ENCODE peak calls at places on chromosomes 6 and 20, in ten cellular contexts. J is osteocyte, C is endothelial cell, X is fibroblast of mammary gland, K is Caco-2, B is WTC11, Z is fibroblast of the aortic adventitia, A is heart right ventricle, S is OCI-LY7, M is dorsolateral prefrontal cortex. N is an unnamed sample.

GRCh38 chr6:161437851-161438250 is 164.0 kb upstream of the AGPAT4 start:
- DNase-seq in S (no peak), X (peak; percentile 62), J (no peak), C (no peak), B (no peak), A (no peak), K (no peak), M (no peak), Z (no peak), N (no peak)

GRCh38 chr6:122389704-122390103 is 9.7 kb upstream of the HSF2 start:
- DNase-seq in M (no peak), C (no peak), S (no peak), K (no peak), B (no peak), Z (no peak), A (no peak), J (no peak), X (no peak), N (no peak)

GRCh38 chr20:25061821-25062530 is 4.0 kb upstream of the ACSS1 start:
- DNase-seq in S (no peak), A (no peak), C (no peak), X (no peak), B (peak; percentile 2), K (no peak), M (no peak), J (no peak), Z (no peak), N (no peak)

GRCh38 chr6:11921017-11921438 is 91.1 kb upstream of the HIVEP1 start:
- DNase-seq in Z (peak; percentile 93), B (no peak), X (peak; percentile 93), S (no peak), C (no peak), J (peak; percentile 87), A (no peak), M (no peak), K (no peak), N (no peak)

GRCh38 chr20:1813674-1814635 is 81.3 kb upstream of the SIRPA start:
- DNase-seq in J (no peak), M (no peak), A (no peak), S (no peak), Z (no peak), B (no peak), C (no peak), X (no peak), K (no peak), N (peak; percentile 34)

GRCh38 chr6:1574895-1575212 is 34.9 kb upstream of the FOXC1 start:
- DNase-seq in X (no peak), C (no peak), B (no peak), A (no peak), J (no peak), K (no peak), S (no peak), Z (no peak), M (no peak), N (no peak)

GRCh38 chr6:131053546-131054240 is 9.4 kb downstream of the EPB41L2 start:
- DNase-seq in X (no peak), Z (no peak), M (no peak), A (no peak), S (no peak), K (no peak), B (no peak), J (no peak), C (no peak), N (no peak)

GRCh38 chr20:32567384-32568178 is 17.6 kb downstream of the NOL4L start:
- DNase-seq in A (no peak), X (no peak), K (no peak), C (no peak), S (no peak), B (no peak), Z (no peak), M (no peak), J (no peak), N (no peak)

GRCh38 chr20:34177060-34177459 is 64.2 kb upstream of the ASIP start:
- DNase-seq in S (no peak), Z (no peak), C (no peak), J (no peak), M (no peak), B (no peak), K (no peak), X (no peak), A (no peak), N (no peak)

GRCh38 chr6:124011180-124011579 is 207.5 kb downstream of the NKAIN2 start:
- DNase-seq in S (no peak), A (no peak), M (no peak), Z (no peak), C (no peak), B (no peak), J (no peak), K (no peak), X (no peak), N (no peak)

GRCh38 chr6:33547499-33547898 is 32.6 kb downstream of the BAK1 start:
- DNase-seq in X (no peak), K (no peak), B (no peak), J (no peak), A (no peak), M (no peak), Z (no peak), C (no peak), S (no peak), N (no peak)

GRCh38 chr6:157954150-157955117 is 27.2 kb upstream of the SYNJ2 start:
- DNase-seq in B (no peak), K (peak; percentile 95), X (peak; percentile 29), A (no peak), S (no peak), C (peak; percentile 32), Z (peak; percentile 76), J (no peak), M (no peak), N (no peak)

GRCh38 chr6:98827295-98828159 is 6.8 kb upstream of the POU3F2 start:
- DNase-seq in M (peak; percentile 57), S (no peak), A (no peak), X (no peak), B (peak; percentile 62), Z (no peak), C (peak; percentile 72), J (no peak), K (no peak), N (peak; percentile 68)

GRCh38 chr6:140398076-140398475 is 1023.6 kb upstream of the CITED2 start:
- DNase-seq in J (no peak), Z (no peak), B (no peak), K (no peak), M (no peak), C (no peak), A (no peak), S (no peak), X (no peak), N (no peak)

GRCh38 chr6:84522135-84522535 is 242.3 kb downstream of the TBX18 start:
- DNase-seq in A (no peak), Z (peak; percentile 91), K (peak; percentile 69), X (peak; percentile 98), S (no peak), B (no peak), M (no peak), C (no peak), J (no peak), N (no peak)

GRCh38 chr20:62137092-62137384 is 6.2 kb downstream of the PSMA7 start:
- DNase-seq in Z (no peak), S (no peak), C (no peak), K (no peak), M (no peak), X (no peak), J (no peak), B (no peak), A (no peak), N (no peak)
- TF ChIP-seq CTCF in Z (no peak), S (peak; percentile 46), C (no peak), K (no peak), M (peak; percentile 4), X (no peak), J (no peak), B (no peak), A (peak; percentile 23), N (no peak)

GRCh38 chr20:38197217-38198008 is 32.3 kb upstream of the TGM2 start:
- DNase-seq in A (no peak), K (peak; percentile 32), M (no peak), C (no peak), Z (no peak), X (no peak), S (no peak), J (no peak), B (no peak), N (no peak)
- TF ChIP-seq CTCF in A (no peak), K (no peak), M (no peak), C (no peak), Z (no peak), X (no peak), S (no peak), J (no peak), B (no peak), N (no peak)

GRCh38 chr20:23654722-23655121 is 17.0 kb upstream of the CST3 start:
- DNase-seq in C (no peak), J (no peak), K (no peak), X (no peak), A (no peak), M (no peak), B (no peak), Z (no peak), S (no peak), N (no peak)

GRCh38 chr20:23655551-23656211 is 17.9 kb upstream of the CST3 start:
- DNase-seq in S (no peak), M (peak; percentile 56), Z (peak; percentile 50), X (no peak), K (no peak), J (no peak), C (no peak), A (peak; percentile 70), B (no peak), N (no peak)

GRCh38 chr20:23658336-23658735 is 20.6 kb upstream of the CST3 start:
- DNase-seq in S (no peak), A (no peak), K (no peak), X (no peak), J (no peak), B (no peak), Z (no peak), M (no peak), C (no peak), N (no peak)

GRCh38 chr20:23657202-23657601 is 19.4 kb upstream of the CST3 start:
- DNase-seq in C (no peak), K (no peak), B (no peak), X (no peak), A (no peak), S (no peak), J (no peak), M (no peak), Z (no peak), N (no peak)

GRCh38 chr20:23656372-23656771 is 18.6 kb upstream of the CST3 start:
- DNase-seq in X (no peak), Z (no peak), K (no peak), C (no peak), A (no peak), B (no peak), J (no peak), M (no peak), S (no peak), N (no peak)
- TF ChIP-seq CTCF in X (no peak), Z (no peak), K (no peak), C (no peak), A (no peak), B (no peak), J (no peak), M (no peak), S (no peak), N (no peak)

GRCh38 chr6:24374612-24375011 is 16.8 kb upstream of the DCDC2 start:
- DNase-seq in A (no peak), S (no peak), M (no peak), X (no peak), J (no peak), C (no peak), Z (no peak), K (no peak), B (no peak), N (no peak)
- TF ChIP-seq CTCF in A (no peak), S (no peak), M (no peak), X (no peak), J (no peak), C (no peak), Z (no peak), K (no peak), B (no peak), N (no peak)